ENCODE peak calls at places on chromosomes 5 and 9, in seven cellular contexts. S is GM23338; M is CD8-positive, alpha-beta memory T cell; O is lung; X is gastrocnemius medialis; V is endodermal cell; C is NCI-H748 treated with DMSO at 0.1 percent for 48 hours. W is an unnamed sample.
A peak's percentile ranks its signal among the peaks of the same experiment; 100 is the strongest.

GRCh38 chr9:122192261-122192875 is 32.7 kb downstream of the MORN5 start:
- DNase-seq in S (no peak), M (no peak), O (no peak), X (no peak), V (no peak), C (no peak), W (no peak)

GRCh38 chr5:57859626-57860025 is 377.0 kb upstream of the ACTBL2 start:
- DNase-seq in S (no peak), M (no peak), O (no peak), X (no peak), V (no peak), C (no peak), W (no peak)

GRCh38 chr5:112253478-112254250 is 165.4 kb downstream of the EPB41L4A start:
- DNase-seq in S (peak; percentile 13), M (no peak), O (no peak), X (peak; percentile 85), V (no peak), C (no peak), W (no peak)

GRCh38 chr5:73186976-73187375 is 14.0 kb downstream of the TMEM174 start:
- DNase-seq in S (no peak), M (no peak), O (no peak), X (no peak), V (peak; percentile 24), C (no peak), W (no peak)

GRCh38 chr9:120862452-120862851 is 14.5 kb downstream of the PHF19 start:
- DNase-seq in S (peak; percentile 52), M (no peak), O (no peak), X (no peak), V (peak; percentile 68), C (no peak), W (peak; percentile 45)

GRCh38 chr5:55062039-55062779 is 38.2 kb downstream of the GZMK start:
- DNase-seq in S (no peak), M (peak; percentile 60), O (no peak), X (no peak), V (no peak), C (peak; percentile 25), W (no peak)

GRCh38 chr9:33329996-33330395 is 39.7 kb downstream of the NFX1 start:
- DNase-seq in S (no peak), M (no peak), O (no peak), X (no peak), V (no peak), C (no peak), W (no peak)

GRCh38 chr5:181043285-181044092 is 3.4 kb downstream of the BTNL9 start:
- DNase-seq in S (no peak), M (no peak), O (peak; percentile 25), X (no peak), V (peak; percentile 70), C (no peak), W (peak; percentile 47)

GRCh38 chr9:111412280-111412679 is 71.9 kb downstream of the ECPAS start:
- DNase-seq in S (no peak), M (no peak), O (no peak), X (no peak), V (no peak), C (no peak), W (no peak)

GRCh38 chr5:43773032-43773830 is 170.3 kb downstream of the NNT start:
- DNase-seq in S (peak; percentile 49), M (no peak), O (no peak), X (no peak), V (peak; percentile 52), C (no peak), W (peak; percentile 61)

GRCh38 chr9:28503573-28503972 is 930.3 kb upstream of the C9orf72 start:
- DNase-seq in S (no peak), M (no peak), O (no peak), X (no peak), V (no peak), C (no peak), W (no peak)

GRCh38 chr5:29822499-29822898 is 1371.0 kb upstream of the CDH6 start:
- DNase-seq in S (no peak), M (no peak), O (no peak), X (no peak), V (no peak), C (no peak), W (no peak)

GRCh38 chr5:176652136-176652535 is 4.9 kb downstream of the TSPAN17 start:
- DNase-seq in S (peak; percentile 59), M (no peak), O (no peak), X (no peak), V (peak; percentile 81), C (no peak), W (no peak)

GRCh38 chr5:122081541-122081940 is 3.5 kb upstream of the LOX start:
- DNase-seq in S (no peak), M (no peak), O (no peak), X (no peak), V (no peak), C (peak; percentile 58), W (no peak)

GRCh38 chr5:119379096-119379495 is 23.3 kb downstream of the TNFAIP8 start:
- DNase-seq in S (no peak), M (no peak), O (no peak), X (no peak), V (no peak), C (no peak), W (no peak)

GRCh38 chr5:23269981-23270380 is 237.4 kb upstream of the PRDM9 start:
- DNase-seq in S (no peak), M (no peak), O (no peak), X (no peak), V (no peak), C (no peak), W (no peak)

GRCh38 chr5:119179857-119180641 is 109.2 kb downstream of the DMXL1 start:
- DNase-seq in S (no peak), M (no peak), O (no peak), X (no peak), V (no peak), C (no peak), W (no peak)

GRCh38 chr5:134427540-134428041 is 15.9 kb upstream of the CDKN2AIPNL start:
- DNase-seq in S (peak; percentile 95), M (no peak), O (no peak), X (no peak), V (peak; percentile 81), C (no peak), W (no peak)

GRCh38 chr5:123819818-123820217 is 307.8 kb downstream of the CSNK1G3 start:
- DNase-seq in S (no peak), M (no peak), O (no peak), X (no peak), V (no peak), C (no peak), W (no peak)

GRCh38 chr5:30392897-30393296 is 800.6 kb upstream of the CDH6 start:
- DNase-seq in S (no peak), M (no peak), O (no peak), X (no peak), V (no peak), C (no peak), W (no peak)

GRCh38 chr9:135035781-135036760 is 51.4 kb upstream of the OLFM1 start:
- DNase-seq in S (no peak), M (no peak), O (no peak), X (no peak), V (peak; percentile 13), C (no peak), W (no peak)

GRCh38 chr5:134568761-134569725 is 43.6 kb downstream of the JADE2 start:
- DNase-seq in S (no peak), M (no peak), O (peak; percentile 73), X (peak; percentile 74), V (no peak), C (no peak), W (no peak)

GRCh38 chr9:70639853-70640814 is 225.7 kb upstream of the KLF9 start:
- DNase-seq in S (peak; percentile 86), M (no peak), O (no peak), X (no peak), V (peak; percentile 71), C (peak; percentile 54), W (no peak)

GRCh38 chr9:124046189-124046588 is 34.6 kb downstream of the LHX2 start:
- DNase-seq in S (no peak), M (no peak), O (no peak), X (no peak), V (no peak), C (no peak), W (no peak)

GRCh38 chr9:15735083-15735974 is 182.5 kb downstream of the CCDC171 start:
- DNase-seq in S (no peak), M (no peak), O (peak; percentile 46), X (no peak), V (no peak), C (no peak), W (no peak)

GRCh38 chr9:69171049-69171448 is 3.0 kb upstream of the TJP2 start:
- DNase-seq in S (no peak), M (no peak), O (no peak), X (no peak), V (no peak), C (no peak), W (peak; percentile 75)

GRCh38 chr9:87464110-87464991 is 33.3 kb upstream of the DAPK1 start:
- DNase-seq in S (no peak), M (no peak), O (no peak), X (no peak), V (no peak), C (no peak), W (no peak)

GRCh38 chr9:124105266-124105665 is 93.7 kb downstream of the LHX2 start:
- DNase-seq in S (no peak), M (no peak), O (no peak), X (no peak), V (no peak), C (no peak), W (no peak)

GRCh38 chr5:157597277-157597676 is 21.7 kb upstream of the ADAM19 start:
- DNase-seq in S (no peak), M (no peak), O (no peak), X (no peak), V (no peak), C (no peak), W (no peak)

GRCh38 chr5:154092356-154092755 is 53.6 kb downstream of the MFAP3 start:
- DNase-seq in S (peak; percentile 68), M (no peak), O (no peak), X (no peak), V (no peak), C (no peak), W (peak; percentile 61)

GRCh38 chr5:172770374-172770674 is 671 bp downstream of the DUSP1 start:
- DNase-seq in S (no peak), M (no peak), O (no peak), X (no peak), V (no peak), C (no peak), W (no peak)

GRCh38 chr5:154520861-154521453 is 42.9 kb upstream of the HAND1 start:
- DNase-seq in S (peak; percentile 97), M (no peak), O (peak; percentile 57), X (no peak), V (peak; percentile 96), C (peak; percentile 5), W (peak; percentile 96)